ENCODE peak calls at places on chromosomes 4 and X, in seven cellular contexts. One of them, this sample, is unnamed. For H3K4me1, the result is how much of the 10 kb centered on the place peaks cover.

GRCh38 chrX:38142598-38142997 is 78.1 kb downstream of the SRPX start:
- DNase-seq in fibroblast of lung: peak
- DNase-seq in neuronal stem cell: no peak
- DNase-seq in astrocyte: peak
- DNase-seq in left lung: no peak
- DNase-seq in HCT116: no peak
- DNase-seq in testis: peak
- DNase-seq in this sample: no peak

GRCh38 chrX:153967536-153968214 is 3.9 kb downstream of the HCFC1 start:
- DNase-seq in HCT116: no peak
- DNase-seq in left lung: no peak
- DNase-seq in neuronal stem cell: no peak
- DNase-seq in astrocyte: no peak
- DNase-seq in testis: no peak
- DNase-seq in fibroblast of lung: no peak
- DNase-seq in this sample: no peak

GRCh38 chr4:71290074-71290473 is 48.7 kb upstream of the SLC4A4 start:
- DNase-seq in HCT116: no peak
- DNase-seq in fibroblast of lung: peak
- DNase-seq in left lung: no peak
- DNase-seq in neuronal stem cell: no peak
- DNase-seq in testis: no peak
- DNase-seq in astrocyte: peak
- DNase-seq in this sample: no peak

GRCh38 chr4:687048-687974 is 1.6 kb downstream of the SLC49A3 start:
- DNase-seq in testis: peak
- DNase-seq in left lung: peak
- DNase-seq in fibroblast of lung: peak
- DNase-seq in astrocyte: peak
- DNase-seq in HCT116: peak
- DNase-seq in neuronal stem cell: no peak
- DNase-seq in this sample: peak

GRCh38 chrX:110871839-110872238 is 76.2 kb upstream of the CHRDL1 start:
- DNase-seq in neuronal stem cell: no peak
- DNase-seq in left lung: no peak
- DNase-seq in astrocyte: no peak
- DNase-seq in fibroblast of lung: no peak
- DNase-seq in HCT116: no peak
- DNase-seq in testis: no peak
- DNase-seq in this sample: no peak

GRCh38 chr4:47213106-47213505 is 181.7 kb downstream of the GABRB1 start:
- DNase-seq in fibroblast of lung: no peak
- DNase-seq in left lung: no peak
- DNase-seq in HCT116: no peak
- DNase-seq in neuronal stem cell: no peak
- DNase-seq in astrocyte: no peak
- DNase-seq in testis: no peak
- DNase-seq in this sample: no peak

GRCh38 chrX:2705036-2705435 is 13.9 kb downstream of the CD99 start:
- DNase-seq in left lung: no peak
- DNase-seq in fibroblast of lung: peak
- DNase-seq in HCT116: no peak
- DNase-seq in astrocyte: peak
- DNase-seq in testis: peak
- DNase-seq in neuronal stem cell: no peak
- DNase-seq in this sample: peak

GRCh38 chrX:122770581-122770980 is 413.5 kb upstream of the GRIA3 start:
- DNase-seq in testis: no peak
- DNase-seq in astrocyte: peak
- DNase-seq in left lung: no peak
- DNase-seq in HCT116: no peak
- DNase-seq in fibroblast of lung: peak
- DNase-seq in neuronal stem cell: no peak
- DNase-seq in this sample: no peak

GRCh38 chrX:21840199-21840557 is 761 bp downstream of the MBTPS2 start:
- DNase-seq in neuronal stem cell: no peak
- DNase-seq in fibroblast of lung: peak
- DNase-seq in left lung: no peak
- DNase-seq in HCT116: no peak
- DNase-seq in astrocyte: peak
- DNase-seq in testis: no peak
- DNase-seq in this sample: no peak

GRCh38 chrX:139875831-139876230 is 57.0 kb downstream of the ATP11C start:
- DNase-seq in neuronal stem cell: no peak
- DNase-seq in astrocyte: peak
- DNase-seq in testis: no peak
- DNase-seq in fibroblast of lung: peak
- DNase-seq in left lung: no peak
- DNase-seq in HCT116: no peak
- DNase-seq in this sample: no peak

GRCh38 chr4:3513807-3514206 is 18.4 kb downstream of the LRPAP1 start:
- DNase-seq in left lung: peak
- DNase-seq in fibroblast of lung: no peak
- DNase-seq in neuronal stem cell: no peak
- DNase-seq in astrocyte: no peak
- DNase-seq in HCT116: no peak
- DNase-seq in testis: no peak
- DNase-seq in this sample: no peak

GRCh38 chr4:104408893-104409292 is 85.8 kb downstream of the CXXC4 start:
- DNase-seq in fibroblast of lung: no peak
- DNase-seq in left lung: no peak
- DNase-seq in HCT116: no peak
- DNase-seq in astrocyte: no peak
- DNase-seq in testis: no peak
- DNase-seq in neuronal stem cell: no peak
- DNase-seq in this sample: no peak

GRCh38 chrX:37813570-37813969 is 33.7 kb downstream of the CYBB start:
- DNase-seq in testis: no peak
- DNase-seq in left lung: no peak
- DNase-seq in astrocyte: no peak
- DNase-seq in neuronal stem cell: no peak
- DNase-seq in HCT116: no peak
- DNase-seq in fibroblast of lung: no peak
- DNase-seq in this sample: no peak

GRCh38 chr4:4812145-4812782 is 47.2 kb upstream of the MSX1 start:
- DNase-seq in neuronal stem cell: no peak
- DNase-seq in astrocyte: no peak
- DNase-seq in HCT116: no peak
- DNase-seq in fibroblast of lung: no peak
- DNase-seq in testis: no peak
- DNase-seq in left lung: no peak
- DNase-seq in this sample: no peak

GRCh38 chr4:106315476-106315967 is 487 bp downstream of the TBCK start:
- DNase-seq in fibroblast of lung: peak
- DNase-seq in astrocyte: peak
- DNase-seq in HCT116: no peak
- DNase-seq in testis: no peak
- DNase-seq in neuronal stem cell: no peak
- DNase-seq in left lung: no peak
- DNase-seq in this sample: no peak

GRCh38 chrX:8033175-8033574 is 106.0 kb upstream of the PNPLA4 start:
- DNase-seq in HCT116: no peak
- DNase-seq in astrocyte: no peak
- DNase-seq in neuronal stem cell: no peak
- DNase-seq in testis: no peak
- DNase-seq in left lung: no peak
- DNase-seq in fibroblast of lung: no peak
- DNase-seq in this sample: no peak

GRCh38 chr4:73763877-73764276 is 23.5 kb downstream of the CXCL8 start:
- DNase-seq in astrocyte: no peak
- DNase-seq in testis: no peak
- DNase-seq in left lung: no peak
- DNase-seq in fibroblast of lung: no peak
- DNase-seq in neuronal stem cell: no peak
- DNase-seq in HCT116: no peak
- DNase-seq in this sample: no peak
- H3K4me1 ChIP-seq in astrocyte: under half
- H3K4me1 ChIP-seq in testis: under half
- H3K4me1 ChIP-seq in left lung: under half
- H3K4me1 ChIP-seq in fibroblast of lung: under half
- H3K4me1 ChIP-seq in neuronal stem cell: under half
- H3K4me1 ChIP-seq in HCT116: under half
- H3K4me1 ChIP-seq in this sample: under half

DNA sequence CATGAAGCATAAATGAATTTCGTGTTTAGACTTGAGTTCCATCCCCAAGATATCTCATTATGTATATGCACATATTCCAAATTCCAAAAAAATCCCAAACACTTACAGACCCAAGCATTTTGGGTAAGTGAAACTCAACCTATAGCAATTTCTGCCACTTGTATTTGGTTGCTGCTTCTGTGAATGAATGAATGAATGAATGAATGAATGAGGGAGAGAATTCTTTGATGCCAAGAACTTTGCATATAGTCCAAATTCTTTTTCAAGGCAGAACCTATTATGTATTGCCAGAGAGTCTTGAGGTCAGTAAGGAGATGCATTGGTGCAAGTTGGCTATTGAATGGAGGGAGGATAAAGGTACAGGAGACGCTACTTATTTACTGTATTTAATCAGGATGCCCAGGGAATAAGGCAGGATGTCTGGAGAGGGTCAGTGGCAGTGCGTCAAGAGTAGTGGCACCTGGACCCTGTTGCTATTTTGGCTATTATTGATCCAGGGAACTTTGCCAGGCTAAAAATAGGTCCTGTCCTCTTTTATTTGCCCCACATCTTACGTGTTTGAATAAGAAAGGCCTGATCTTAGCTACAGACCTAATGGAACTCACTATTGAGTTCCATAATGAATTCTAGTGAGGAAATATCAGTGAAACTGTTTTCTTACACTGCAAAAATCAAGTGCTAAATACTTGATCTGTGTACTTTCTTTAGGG is 33.9 kb downstream of the ANAPC4 start:
- DNase-seq in left lung: no peak
- DNase-seq in neuronal stem cell: no peak
- DNase-seq in fibroblast of lung: no peak
- DNase-seq in astrocyte: no peak
- DNase-seq in HCT116: no peak
- DNase-seq in testis: no peak
- DNase-seq in this sample: no peak
- H3K4me1 ChIP-seq in left lung: under half
- H3K4me1 ChIP-seq in neuronal stem cell: under half
- H3K4me1 ChIP-seq in fibroblast of lung: under half
- H3K4me1 ChIP-seq in astrocyte: under half
- H3K4me1 ChIP-seq in HCT116: under half
- H3K4me1 ChIP-seq in testis: under half
- H3K4me1 ChIP-seq in this sample: under half

GRCh38 chr4:40225497-40225896 is 28.7 kb downstream of the RHOH start:
- DNase-seq in astrocyte: no peak
- DNase-seq in neuronal stem cell: no peak
- DNase-seq in fibroblast of lung: no peak
- DNase-seq in left lung: no peak
- DNase-seq in HCT116: no peak
- DNase-seq in testis: no peak
- DNase-seq in this sample: no peak

GRCh38 chr4:40231464-40231863 is 34.6 kb downstream of the RHOH start:
- DNase-seq in HCT116: no peak
- DNase-seq in neuronal stem cell: no peak
- DNase-seq in left lung: no peak
- DNase-seq in astrocyte: no peak
- DNase-seq in testis: no peak
- DNase-seq in fibroblast of lung: no peak
- DNase-seq in this sample: no peak

GRCh38 chr4:40228497-40229365 is 31.9 kb downstream of the RHOH start:
- DNase-seq in fibroblast of lung: no peak
- DNase-seq in astrocyte: no peak
- DNase-seq in testis: no peak
- DNase-seq in left lung: no peak
- DNase-seq in HCT116: no peak
- DNase-seq in neuronal stem cell: no peak
- DNase-seq in this sample: no peak

GRCh38 chr4:40223343-40223742 is 26.5 kb downstream of the RHOH start:
- DNase-seq in left lung: no peak
- DNase-seq in fibroblast of lung: no peak
- DNase-seq in astrocyte: no peak
- DNase-seq in testis: no peak
- DNase-seq in neuronal stem cell: no peak
- DNase-seq in HCT116: no peak
- DNase-seq in this sample: no peak

GRCh38 chr4:40227284-40227683 is 30.5 kb downstream of the RHOH start:
- DNase-seq in left lung: no peak
- DNase-seq in HCT116: no peak
- DNase-seq in fibroblast of lung: no peak
- DNase-seq in testis: no peak
- DNase-seq in neuronal stem cell: no peak
- DNase-seq in astrocyte: no peak
- DNase-seq in this sample: no peak
- H3K4me1 ChIP-seq in left lung: under half
- H3K4me1 ChIP-seq in HCT116: under half
- H3K4me1 ChIP-seq in fibroblast of lung: under half
- H3K4me1 ChIP-seq in testis: under half
- H3K4me1 ChIP-seq in neuronal stem cell: under half
- H3K4me1 ChIP-seq in astrocyte: under half
- H3K4me1 ChIP-seq in this sample: under half

GRCh38 chr4:186717556-186717955 is 6.1 kb downstream of the FAT1 start:
- DNase-seq in left lung: no peak
- DNase-seq in HCT116: no peak
- DNase-seq in astrocyte: no peak
- DNase-seq in neuronal stem cell: no peak
- DNase-seq in testis: no peak
- DNase-seq in fibroblast of lung: no peak
- DNase-seq in this sample: no peak
- H3K4me1 ChIP-seq in left lung: under half
- H3K4me1 ChIP-seq in HCT116: under half
- H3K4me1 ChIP-seq in astrocyte: under half
- H3K4me1 ChIP-seq in neuronal stem cell: under half
- H3K4me1 ChIP-seq in testis: under half
- H3K4me1 ChIP-seq in fibroblast of lung: under half
- H3K4me1 ChIP-seq in this sample: under half